ENCODE peak calls at places on chromosomes 2 and 18, in eight cellular contexts. L is effector memory CD4-positive, alpha-beta T cell; D is NCI-H1694; M is stimulated activated CD4-positive, alpha-beta T cell treated with anti-CD3 and anti-CD28 coated beads, Interleukin-15, amount 100 ng/mL, for 24 hours; Z is HT1080; R is SK-MEL-5; A is NCI-H510A treated with DMSO at 0.1 percent for 48 hours; K is hepatocyte. S is an unnamed sample.

GRCh38 chr2:84631047-84631446 is 114.7 kb downstream of the DNAH6 start:
- DNase-seq in L (no peak), D (peak; percentile 21), M (no peak), Z (peak; percentile 68), R (peak; percentile 77), A (peak; percentile 37), K (peak; percentile 50), S (no peak)

GRCh38 chr2:192604295-192604694 is 409.6 kb upstream of the TMEFF2 start:
- DNase-seq in L (no peak), D (no peak), M (no peak), Z (no peak), R (peak; percentile 25), A (no peak), K (no peak), S (peak; percentile 5)

GRCh38 chr2:233422050-233422639 is 67.9 kb downstream of the DGKD start:
- DNase-seq in L (peak; percentile 40), D (no peak), M (peak; percentile 66), Z (peak; percentile 25), R (no peak), A (peak; percentile 97), K (peak; percentile 88), S (no peak)

GRCh38 chr2:20241973-20242726 is 17.2 kb upstream of the SDC1 start:
- DNase-seq in L (no peak), D (no peak), M (peak; percentile 46), Z (no peak), R (no peak), A (no peak), K (no peak), S (no peak)

GRCh38 chr2:8549942-8550341 is 131.9 kb upstream of the ID2 start:
- DNase-seq in L (no peak), D (no peak), M (no peak), Z (no peak), R (no peak), A (no peak), K (no peak), S (no peak)

GRCh38 chr2:82789886-82790276 is 1669.2 kb downstream of the SUCLG1 start:
- DNase-seq in L (no peak), D (no peak), M (no peak), Z (no peak), R (no peak), A (peak; percentile 71), K (no peak), S (no peak)

GRCh38 chr2:9471212-9471611 is 3.1 kb upstream of the IAH1 start:
- DNase-seq in L (no peak), D (no peak), M (no peak), Z (no peak), R (no peak), A (no peak), K (no peak), S (no peak)

GRCh38 chr2:236572482-236572881 is 2.9 kb downstream of the ACKR3 start:
- DNase-seq in L (no peak), D (no peak), M (no peak), Z (no peak), R (no peak), A (peak; percentile 45), K (no peak), S (no peak)

GRCh38 chr2:2898744-2899143 is 478.9 kb downstream of the EIPR1 start:
- DNase-seq in L (no peak), D (no peak), M (no peak), Z (no peak), R (no peak), A (no peak), K (no peak), S (no peak)

GRCh38 chr18:56508637-56509036 is 129.8 kb downstream of the TXNL1 start:
- DNase-seq in L (no peak), D (no peak), M (no peak), Z (no peak), R (no peak), A (no peak), K (no peak), S (no peak)

GRCh38 chr18:23844991-23845680 is 155.9 kb downstream of the LAMA3 start:
- DNase-seq in L (no peak), D (no peak), M (no peak), Z (peak; percentile 46), R (no peak), A (no peak), K (peak; percentile 49), S (no peak)

GRCh38 chr2:7225848-7226247 is 308.6 kb downstream of the RNF144A start:
- DNase-seq in L (no peak), D (no peak), M (no peak), Z (no peak), R (no peak), A (no peak), K (no peak), S (no peak)